ENCODE peak calls at places on chromosomes 4 and X, in ten cellular contexts. L, N, T, O, G, E, K, S, F and Y are unnamed samples.

GRCh38 chr4:120850048-120850599 is 72.4 kb downstream of the PRDM5 start:
- DNase-seq in L (no peak), N (no peak), T (no peak), O (peak; percentile 68), G (no peak), E (no peak), K (no peak), S (no peak), F (peak; percentile 28), Y (no peak)

GRCh38 chr4:6470502-6471302 is 1.7 kb downstream of the PPP2R2C start:
- DNase-seq in L (peak; percentile 66), N (peak; percentile 75), T (peak; percentile 7), O (peak; percentile 7), G (no peak), E (peak; percentile 45), K (peak; percentile 76), S (peak; percentile 65), F (peak; percentile 26), Y (no peak)

GRCh38 chr4:136319789-136320470 is 1212.4 kb downstream of the PCDH18 start:
- DNase-seq in L (no peak), N (no peak), T (no peak), O (peak; percentile 49), G (peak; percentile 91), E (peak; percentile 57), K (no peak), S (no peak), F (no peak), Y (no peak)

GRCh38 chrX:107712231-107713204 is 63.1 kb downstream of the TSC22D3 start:
- DNase-seq in L (no peak), N (peak; percentile 76), T (peak; percentile 76), O (peak; percentile 21), G (no peak), E (no peak), K (no peak), S (peak; percentile 74), F (peak; percentile 79), Y (peak; percentile 43)

GRCh38 chrX:87621697-87622096 is 104.1 kb downstream of the KLHL4 start:
- DNase-seq in L (no peak), N (no peak), T (no peak), O (no peak), G (no peak), E (no peak), K (no peak), S (no peak), F (peak; percentile 60), Y (no peak)

GRCh38 chrX:2696698-2697215 is 5.7 kb downstream of the CD99 start:
- DNase-seq in L (no peak), N (no peak), T (no peak), O (peak; percentile 90), G (no peak), E (peak; percentile 97), K (no peak), S (no peak), F (peak; percentile 86), Y (no peak)

GRCh38 chrX:47321386-47321785 is 49.0 kb upstream of the ZNF157 start:
- DNase-seq in L (peak; percentile 92), N (peak; percentile 88), T (peak; percentile 19), O (peak; percentile 43), G (no peak), E (no peak), K (no peak), S (peak; percentile 66), F (peak; percentile 66), Y (no peak)

GRCh38 chr4:128782875-128783614 is 26.5 kb upstream of the JADE1 start:
- DNase-seq in L (no peak), N (no peak), T (peak; percentile 7), O (peak; percentile 58), G (no peak), E (no peak), K (no peak), S (peak; percentile 74), F (no peak), Y (no peak)

GRCh38 chr4:153792007-153792892 is 3.4 kb upstream of the SFRP2 start:
- DNase-seq in L (peak; percentile 90), N (peak; percentile 84), T (peak; percentile 88), O (no peak), G (no peak), E (no peak), K (peak; percentile 69), S (peak; percentile 77), F (peak; percentile 47), Y (no peak)

GRCh38 chr4:119493419-119493818 is 135.2 kb downstream of the PDE5A start:
- DNase-seq in L (no peak), N (no peak), T (no peak), O (no peak), G (no peak), E (no peak), K (no peak), S (no peak), F (no peak), Y (no peak)

GRCh38 chr4:119501740-119502139 is 126.9 kb downstream of the PDE5A start:
- DNase-seq in L (no peak), N (no peak), T (no peak), O (no peak), G (no peak), E (no peak), K (no peak), S (no peak), F (no peak), Y (no peak)

GRCh38 chr4:119498520-119498919 is 130.1 kb downstream of the PDE5A start:
- DNase-seq in L (no peak), N (peak; percentile 75), T (peak; percentile 11), O (peak; percentile 59), G (no peak), E (no peak), K (no peak), S (peak; percentile 86), F (peak; percentile 59), Y (no peak)
- H3K36me3 ChIP-seq in L (peaks cover 25% of the 10 kb centered on the region), N (peaks cover under 1% of the 10 kb centered on the region), T (no peaks in the 10 kb centered on the region), O (peaks cover 70% of the 10 kb centered on the region), G (no peaks in the 10 kb centered on the region), E (peaks cover 4% of the 10 kb centered on the region), K (no peaks in the 10 kb centered on the region), S (peaks cover 71% of the 10 kb centered on the region), F (peaks cover 15% of the 10 kb centered on the region), Y (peaks cover 6% of the 10 kb centered on the region)

GRCh38 chrX:4238916-4239315 is 525.5 kb upstream of the PRKX start:
- DNase-seq in L (no peak), N (no peak), T (no peak), O (no peak), G (no peak), E (no peak), K (no peak), S (no peak), F (no peak), Y (no peak)

GRCh38 chrX:4239650-4240540 is 526.4 kb upstream of the PRKX start:
- DNase-seq in L (no peak), N (no peak), T (no peak), O (no peak), G (no peak), E (no peak), K (no peak), S (no peak), F (no peak), Y (no peak)

GRCh38 chrX:4243759-4244158 is 530.3 kb upstream of the PRKX start:
- DNase-seq in L (no peak), N (no peak), T (no peak), O (no peak), G (no peak), E (no peak), K (no peak), S (no peak), F (no peak), Y (no peak)

DNA sequence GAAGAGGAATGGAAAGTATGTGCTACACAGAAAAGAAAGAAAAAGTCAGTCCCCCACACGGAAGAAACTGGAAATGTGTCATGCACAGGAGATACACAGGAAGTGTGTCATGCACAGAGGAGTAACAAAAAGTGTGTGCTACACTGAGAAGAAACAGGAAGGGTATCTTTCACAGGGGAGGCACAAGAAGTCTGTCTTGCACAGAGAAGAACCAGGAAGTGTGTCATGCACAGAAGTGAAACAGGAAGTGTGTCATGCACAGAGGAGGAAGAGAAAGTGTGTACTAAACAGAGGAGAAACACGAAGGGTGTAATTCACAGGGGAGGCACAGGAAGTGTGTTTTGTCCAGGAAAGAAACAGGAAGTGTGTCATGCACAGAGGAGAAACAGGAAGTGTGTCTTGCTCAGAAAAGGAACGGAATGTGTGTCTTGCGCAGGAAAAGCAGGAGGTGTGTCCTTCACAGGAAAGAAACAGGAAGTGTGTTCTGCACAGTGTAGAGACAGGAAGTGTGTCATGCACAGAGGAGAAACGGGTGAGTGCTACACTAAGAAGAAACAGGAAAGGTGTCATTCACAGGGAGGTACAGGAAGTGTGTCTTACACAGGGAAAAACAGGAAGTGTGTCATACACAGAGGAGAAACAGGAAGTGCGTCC is 527.2 kb upstream of the PRKX start:
- DNase-seq in L (no peak), N (no peak), T (no peak), O (no peak), G (no peak), E (no peak), K (no peak), S (no peak), F (no peak), Y (no peak)
- H3K4me3 ChIP-seq in L (no peak overlapping the region), N (no peak overlapping the region), T (no peak overlapping the region), O (no peak overlapping the region), G (no peak overlapping the region), E (no peak overlapping the region), K (no peak overlapping the region), S (no peak overlapping the region), F (no peak overlapping the region), Y (peak overlapping the region; percentile 1)

GRCh38 chrX:119659522-119659921 is 33.4 kb downstream of the SEPTIN6 start:
- DNase-seq in L (no peak), N (no peak), T (no peak), O (no peak), G (no peak), E (no peak), K (no peak), S (no peak), F (no peak), Y (no peak)

GRCh38 chrX:119648421-119648775 is 42.2 kb upstream of the NKRF start:
- DNase-seq in L (no peak), N (no peak), T (no peak), O (no peak), G (no peak), E (no peak), K (no peak), S (no peak), F (no peak), Y (no peak)

GRCh38 chrX:119655125-119655524 is 37.8 kb downstream of the SEPTIN6 start:
- DNase-seq in L (no peak), N (no peak), T (no peak), O (peak; percentile 88), G (peak; percentile 26), E (no peak), K (no peak), S (no peak), F (peak; percentile 63), Y (peak; percentile 52)

DNA sequence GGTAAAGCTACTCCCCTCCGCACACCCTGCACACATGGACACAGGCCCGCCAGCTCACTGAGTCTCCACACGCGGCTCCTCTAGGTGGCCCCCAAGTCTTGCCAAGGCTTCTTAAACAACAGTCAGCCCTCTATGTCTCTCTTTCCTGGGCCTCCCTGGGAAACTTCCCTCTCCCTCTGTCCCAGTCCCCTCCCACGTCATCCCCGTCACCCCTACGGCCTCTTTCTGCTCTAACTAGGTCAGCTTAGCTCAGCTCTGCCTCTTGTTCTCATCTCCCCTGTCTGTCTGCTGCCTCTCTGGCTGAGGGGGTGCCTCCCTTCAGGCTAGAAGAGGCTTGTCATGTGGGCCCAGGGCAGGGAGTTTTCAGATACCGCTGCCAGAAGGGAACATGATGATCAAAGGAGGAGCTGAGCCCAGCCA is 38.8 kb downstream of the SEPTIN6 start:
- DNase-seq in L (peak; percentile 65), N (peak; percentile 87), T (peak; percentile 53), O (peak; percentile 54), G (no peak), E (no peak), K (no peak), S (no peak), F (peak; percentile 68), Y (peak; percentile 30)
- H3K36me3 ChIP-seq in L (peaks cover 6% of the 10 kb centered on the region), N (no peaks in the 10 kb centered on the region), T (no peaks in the 10 kb centered on the region), O (peaks cover 3% of the 10 kb centered on the region), G (no peaks in the 10 kb centered on the region), E (no peaks in the 10 kb centered on the region), K (no peaks in the 10 kb centered on the region), S (no peaks in the 10 kb centered on the region), F (no peaks in the 10 kb centered on the region), Y (peaks cover 37% of the 10 kb centered on the region)

GRCh38 chr4:40189997-40190396 is 6.8 kb upstream of the RHOH start:
- DNase-seq in L (no peak), N (no peak), T (no peak), O (peak; percentile 11), G (no peak), E (no peak), K (no peak), S (no peak), F (peak; percentile 65), Y (no peak)
- H3K4me3 ChIP-seq in L (no peak overlapping the region), N (no peak overlapping the region), T (no peak overlapping the region), O (no peak overlapping the region), G (no peak overlapping the region), E (no peak overlapping the region), K (no peak overlapping the region), S (no peak overlapping the region), F (no peak overlapping the region), Y (no peak overlapping the region)